ENCODE peak calls at places on chromosomes 6 and 20, in six cellular contexts. One of them, this sample, is unnamed.

GRCh38 chr20:6282642-6283041 is 159.8 kb upstream of the FERMT1 start:
- DNase-seq in SJSA1: no peak
- DNase-seq in effector CD4-positive, alpha-beta T cell: no peak
- DNase-seq in neural crest cell: no peak
- DNase-seq in DMS79: no peak
- DNase-seq in aorta: no peak
- DNase-seq in this sample: no peak

GRCh38 chr6:120774275-120774674 is 560.0 kb downstream of the TBC1D32 start:
- DNase-seq in SJSA1: no peak
- DNase-seq in effector CD4-positive, alpha-beta T cell: no peak
- DNase-seq in neural crest cell: no peak
- DNase-seq in DMS79: no peak
- DNase-seq in aorta: no peak
- DNase-seq in this sample: no peak

GRCh38 chr20:49608752-49609670 is 41.1 kb upstream of the PTGIS start:
- DNase-seq in SJSA1: peak; percentile 61
- DNase-seq in effector CD4-positive, alpha-beta T cell: peak; percentile 61
- DNase-seq in neural crest cell: peak; percentile 72
- DNase-seq in DMS79: peak; percentile 9
- DNase-seq in aorta: peak; percentile 70
- DNase-seq in this sample: no peak

GRCh38 chr20:23033918-23034317 is 1.2 kb upstream of the SSTR4 start:
- DNase-seq in SJSA1: no peak
- DNase-seq in effector CD4-positive, alpha-beta T cell: no peak
- DNase-seq in neural crest cell: no peak
- DNase-seq in DMS79: no peak
- DNase-seq in aorta: no peak
- DNase-seq in this sample: no peak

GRCh38 chr6:9464583-9464982 is 950.3 kb downstream of the TFAP2A start:
- DNase-seq in SJSA1: no peak
- DNase-seq in effector CD4-positive, alpha-beta T cell: no peak
- DNase-seq in neural crest cell: no peak
- DNase-seq in DMS79: no peak
- DNase-seq in aorta: no peak
- DNase-seq in this sample: no peak

GRCh38 chr20:59923514-59923913 is 9.9 kb downstream of the SYCP2 start:
- DNase-seq in SJSA1: no peak
- DNase-seq in effector CD4-positive, alpha-beta T cell: no peak
- DNase-seq in neural crest cell: no peak
- DNase-seq in DMS79: no peak
- DNase-seq in aorta: no peak
- DNase-seq in this sample: no peak

GRCh38 chr20:43446361-43446879 is 11.3 kb upstream of the SRSF6 start:
- DNase-seq in SJSA1: no peak
- DNase-seq in effector CD4-positive, alpha-beta T cell: no peak
- DNase-seq in neural crest cell: no peak
- DNase-seq in DMS79: no peak
- DNase-seq in aorta: no peak
- DNase-seq in this sample: no peak

GRCh38 chr6:95387845-95388244 is 189.5 kb upstream of the MANEA start:
- DNase-seq in SJSA1: no peak
- DNase-seq in effector CD4-positive, alpha-beta T cell: no peak
- DNase-seq in neural crest cell: no peak
- DNase-seq in DMS79: no peak
- DNase-seq in aorta: no peak
- DNase-seq in this sample: no peak

GRCh38 chr20:6485376-6485775 is 282.1 kb upstream of the BMP2 start:
- DNase-seq in SJSA1: no peak
- DNase-seq in effector CD4-positive, alpha-beta T cell: no peak
- DNase-seq in neural crest cell: no peak
- DNase-seq in DMS79: no peak
- DNase-seq in aorta: no peak
- DNase-seq in this sample: no peak

GRCh38 chr6:158219229-158219628 is 51.1 kb downstream of the GTF2H5 start:
- DNase-seq in SJSA1: no peak
- DNase-seq in effector CD4-positive, alpha-beta T cell: no peak
- DNase-seq in neural crest cell: no peak
- DNase-seq in DMS79: no peak
- DNase-seq in aorta: no peak
- DNase-seq in this sample: no peak

GRCh38 chr6:36985384-36985962 is 523 bp downstream of the MTCH1 start:
- DNase-seq in SJSA1: no peak
- DNase-seq in effector CD4-positive, alpha-beta T cell: no peak
- DNase-seq in neural crest cell: no peak
- DNase-seq in DMS79: no peak
- DNase-seq in aorta: no peak
- DNase-seq in this sample: no peak

GRCh38 chr6:156953125-156953477 is 175.9 kb downstream of the ARID1B start:
- DNase-seq in SJSA1: no peak
- DNase-seq in effector CD4-positive, alpha-beta T cell: no peak
- DNase-seq in neural crest cell: no peak
- DNase-seq in DMS79: no peak
- DNase-seq in aorta: no peak
- DNase-seq in this sample: no peak

GRCh38 chr6:64477311-64477850 is 841.8 kb downstream of the PHF3 start:
- DNase-seq in SJSA1: no peak
- DNase-seq in effector CD4-positive, alpha-beta T cell: no peak
- DNase-seq in neural crest cell: no peak
- DNase-seq in DMS79: no peak
- DNase-seq in aorta: no peak
- DNase-seq in this sample: no peak

GRCh38 chr20:33992145-33992922 is 1.4 kb upstream of the RALY start:
- DNase-seq in SJSA1: no peak
- DNase-seq in effector CD4-positive, alpha-beta T cell: no peak
- DNase-seq in neural crest cell: no peak
- DNase-seq in DMS79: no peak
- DNase-seq in aorta: no peak
- DNase-seq in this sample: no peak

GRCh38 chr6:170083236-170084051 is 207.4 kb downstream of the DLL1 start:
- DNase-seq in SJSA1: peak; percentile 30
- DNase-seq in effector CD4-positive, alpha-beta T cell: no peak
- DNase-seq in neural crest cell: no peak
- DNase-seq in DMS79: no peak
- DNase-seq in aorta: peak; percentile 32
- DNase-seq in this sample: no peak

GRCh38 chr6:132087391-132087790 is 136.2 kb upstream of the CCN2 start:
- DNase-seq in SJSA1: no peak
- DNase-seq in effector CD4-positive, alpha-beta T cell: no peak
- DNase-seq in neural crest cell: no peak
- DNase-seq in DMS79: no peak
- DNase-seq in aorta: no peak
- DNase-seq in this sample: no peak